ENCODE peak calls at places on chromosomes 12 and 14, in seven cellular contexts. I is HepG2, Y is H1, R is K562, V is SK-N-SH, X is HCT116, S is GM12878. G is an unnamed sample.

GRCh38 chr14:30558675-30559555 is at the start of gene G2E3:
- DNase-seq in I (peak; percentile 97), Y (peak; percentile 60), R (peak; percentile 85), V (peak; percentile 93), X (peak; percentile 69), S (peak; percentile 48), G (peak; percentile 85)

GRCh38 chr12:79012616-79013015 is 148.0 kb downstream of the SYT1 start:
- DNase-seq in I (no peak), Y (no peak), R (no peak), V (no peak), X (no peak), S (no peak), G (no peak)

GRCh38 chr12:64621257-64621942 is 11.1 kb downstream of the RASSF3 start:
- DNase-seq in I (no peak), Y (no peak), R (no peak), V (no peak), X (no peak), S (peak; percentile 91), G (no peak)

GRCh38 chr12:19431407-19432308 is 7.6 kb upstream of the AEBP2 start:
- DNase-seq in I (no peak), Y (no peak), R (no peak), V (no peak), X (no peak), S (peak; percentile 30), G (no peak)

GRCh38 chr12:70314145-70314544 is 51.9 kb upstream of the KCNMB4 start:
- DNase-seq in I (no peak), Y (no peak), R (no peak), V (no peak), X (no peak), S (no peak), G (no peak)

GRCh38 chr12:122282066-122282465 is 15.8 kb upstream of the VPS33A start:
- DNase-seq in I (no peak), Y (no peak), R (no peak), V (no peak), X (no peak), S (no peak), G (no peak)

GRCh38 chr12:103698752-103699540 is 111.9 kb downstream of the STAB2 start:
- DNase-seq in I (no peak), Y (no peak), R (no peak), V (no peak), X (no peak), S (peak; percentile 12), G (no peak)

GRCh38 chr14:58768977-58769376 is 131.2 kb downstream of the DACT1 start:
- DNase-seq in I (no peak), Y (peak; percentile 51), R (no peak), V (no peak), X (no peak), S (no peak), G (no peak)

GRCh38 chr12:6074979-6075585 is 49.4 kb downstream of the VWF start:
- DNase-seq in I (no peak), Y (no peak), R (no peak), V (no peak), X (no peak), S (no peak), G (no peak)

GRCh38 chr12:60100150-60100549 is 504.3 kb downstream of the SLC16A7 start:
- DNase-seq in I (no peak), Y (no peak), R (no peak), V (no peak), X (no peak), S (no peak), G (no peak)

GRCh38 chr12:89236748-89237428 is 115.4 kb downstream of the DUSP6 start:
- DNase-seq in I (no peak), Y (no peak), R (no peak), V (no peak), X (peak; percentile 13), S (no peak), G (peak; percentile 93)

GRCh38 chr12:64627781-64628180 is 17.5 kb downstream of the RASSF3 start:
- DNase-seq in I (no peak), Y (no peak), R (no peak), V (no peak), X (no peak), S (no peak), G (no peak)

GRCh38 chr14:57057803-57058202 is 210.9 kb downstream of the EXOC5 start:
- DNase-seq in I (no peak), Y (no peak), R (no peak), V (no peak), X (no peak), S (no peak), G (no peak)

GRCh38 chr12:95429172-95429510 is 44.8 kb upstream of the METAP2 start:
- DNase-seq in I (no peak), Y (no peak), R (no peak), V (no peak), X (no peak), S (no peak), G (peak; percentile 27)

GRCh38 chr14:43085820-43086219 is 1421.3 kb downstream of the FSCB start:
- DNase-seq in I (no peak), Y (no peak), R (no peak), V (no peak), X (no peak), S (no peak), G (no peak)

GRCh38 chr12:14995583-14996425 is 23.0 kb downstream of the PDE6H start:
- DNase-seq in I (peak; percentile 52), Y (no peak), R (peak; percentile 15), V (peak; percentile 15), X (peak; percentile 63), S (peak; percentile 34), G (peak; percentile 65)

GRCh38 chr12:4446335-4446734 is 720 bp upstream of the FGF6 start:
- DNase-seq in I (no peak), Y (no peak), R (no peak), V (no peak), X (no peak), S (no peak), G (no peak)

GRCh38 chr14:99513946-99514551 is 32.8 kb downstream of the CCNK start:
- DNase-seq in I (no peak), Y (no peak), R (no peak), V (peak; percentile 27), X (no peak), S (no peak), G (no peak)

GRCh38 chr12:53484686-53485567 is 14.3 kb downstream of the MAP3K12 start:
- DNase-seq in I (no peak), Y (no peak), R (no peak), V (no peak), X (no peak), S (no peak), G (no peak)

GRCh38 chr12:51183816-51184215 is 10.9 kb upstream of the TFCP2 start:
- DNase-seq in I (no peak), Y (no peak), R (peak; percentile 34), V (peak; percentile 65), X (no peak), S (no peak), G (no peak)

GRCh38 chr12:15164997-15165659 is 56.1 kb downstream of the RERG start:
- DNase-seq in I (no peak), Y (no peak), R (no peak), V (no peak), X (no peak), S (no peak), G (no peak)

GRCh38 chr12:101209319-101210302 is at the start of gene SLC5A8:
- DNase-seq in I (no peak), Y (no peak), R (no peak), V (no peak), X (no peak), S (no peak), G (no peak)

GRCh38 chr14:65439117-65439516 is 26.6 kb downstream of the FUT8 start:
- DNase-seq in I (no peak), Y (no peak), R (no peak), V (no peak), X (no peak), S (no peak), G (peak; percentile 44)
- TF ChIP-seq JUND in I (no peak), Y (no peak), R (no peak), V (no peak), X (no peak), S (no peak), G (no peak)

DNA sequence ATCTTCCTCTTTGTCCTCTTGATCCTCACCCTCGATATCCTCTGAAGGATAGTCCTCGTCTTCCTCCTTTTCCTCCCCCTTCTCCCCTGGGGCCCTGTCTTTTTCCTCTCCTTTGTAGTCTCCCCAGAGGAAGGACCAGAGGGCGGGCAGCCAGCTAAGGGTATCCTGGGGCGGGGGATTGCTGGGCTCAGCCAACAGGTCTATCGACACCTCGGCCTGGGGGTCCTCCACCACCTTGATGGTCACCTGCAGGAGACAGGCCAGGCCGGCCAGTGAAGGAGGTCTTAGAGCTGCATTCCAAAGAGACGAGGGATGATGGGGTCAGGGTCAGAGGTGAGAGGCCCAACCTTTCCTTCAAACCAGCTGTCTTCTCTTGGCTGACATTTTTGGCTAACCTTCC is 16.2 kb downstream of the ISM2 start:
- DNase-seq in I (no peak), Y (no peak), R (no peak), V (no peak), X (no peak), S (no peak), G (no peak)
- TF ChIP-seq JUND in I (no peak), Y (no peak), R (no peak), V (no peak), X (no peak), S (no peak), G (no peak)

DNA sequence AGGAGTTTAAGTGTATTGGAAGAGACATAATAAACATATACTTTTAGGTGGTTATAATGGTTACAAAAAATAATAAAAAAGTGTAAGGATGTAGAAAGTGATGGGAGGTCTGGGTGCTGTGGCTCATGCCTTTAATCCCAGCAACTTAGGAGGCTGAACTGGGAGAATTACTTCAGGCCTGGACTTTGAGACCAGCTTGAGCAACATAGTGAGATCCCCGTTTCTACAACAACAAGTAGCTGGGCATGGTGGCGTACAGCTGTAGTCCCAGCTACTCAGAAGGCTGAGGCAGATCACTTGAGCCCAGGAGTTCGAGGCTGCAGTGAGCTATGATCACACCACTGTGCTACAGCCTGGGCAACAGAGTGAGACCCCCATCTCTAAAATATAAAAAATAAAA is 19.0 kb downstream of the NUBPL start:
- DNase-seq in I (peak; percentile 63), Y (no peak), R (no peak), V (no peak), X (no peak), S (no peak), G (no peak)
- TF ChIP-seq JUND in I (no peak), Y (no peak), R (no peak), V (no peak), X (no peak), S (no peak), G (no peak)

DNA sequence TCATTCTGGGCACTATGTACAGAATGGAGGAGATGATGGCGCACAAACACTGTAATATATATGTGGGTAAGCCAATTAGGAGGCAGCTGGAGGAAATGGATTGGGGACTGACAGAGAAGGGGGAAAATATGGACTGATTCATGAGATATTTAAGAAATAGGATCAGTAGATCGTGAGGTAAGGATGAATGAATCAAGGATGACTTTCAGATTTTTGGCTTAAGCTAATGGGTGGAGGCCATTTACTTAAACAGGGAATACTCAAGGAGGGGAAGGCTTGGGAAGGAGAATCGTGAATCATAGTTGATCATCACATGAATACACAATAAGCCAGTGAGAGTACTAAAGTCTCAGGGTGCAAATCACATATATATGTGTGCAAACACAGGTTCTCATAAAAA is 11.2 kb upstream of the GNPNAT1 start:
- DNase-seq in I (no peak), Y (no peak), R (no peak), V (no peak), X (no peak), S (no peak), G (no peak)
- TF ChIP-seq JUND in I (no peak), Y (no peak), R (no peak), V (no peak), X (no peak), S (no peak), G (no peak)

G was measured in T47D.